ENCODE peak calls at places on chromosomes 11 and 22, in seven cellular contexts. L is NB4; I is Karpas-422; W is esophagus muscularis mucosa; J is HT-29; D is fibroblast of the conjunctiva; E is stimulated activated CD4-positive, alpha-beta T cell treated with anti-CD3 and anti-CD28 coated beads, Interleukin-2, amount 100 ng/mL, for 24 hours. T is an unnamed sample.

GRCh38 chr11:113447621-113448310 is 27.4 kb downstream of the DRD2 start:
- DNase-seq in L (peak), I (no peak), W (no peak), J (no peak), D (no peak), E (no peak), T (no peak)

GRCh38 chr11:107916671-107917241 is 11.5 kb upstream of the RAB39A start:
- DNase-seq in L (peak), I (peak), W (no peak), J (no peak), D (no peak), E (peak), T (no peak)

GRCh38 chr11:1832989-1833365 is 1.8 kb upstream of the SYT8 start:
- DNase-seq in L (peak), I (no peak), W (no peak), J (no peak), D (no peak), E (no peak), T (no peak)

GRCh38 chr11:59283825-59284772 is 71.4 kb upstream of the MPEG1 start:
- DNase-seq in L (peak), I (peak), W (peak), J (peak), D (peak), E (peak), T (peak)

GRCh38 chr22:46171940-46172339 is 21.6 kb downstream of the PPARA start:
- DNase-seq in L (no peak), I (no peak), W (no peak), J (peak), D (peak), E (no peak), T (no peak)

GRCh38 chr11:3021125-3021524 is 29.0 kb upstream of the NAP1L4 start:
- DNase-seq in L (peak), I (peak), W (no peak), J (peak), D (no peak), E (no peak), T (peak)

GRCh38 chr22:20076627-20077172 is 3.3 kb upstream of the DGCR8 start:
- DNase-seq in L (no peak), I (peak), W (no peak), J (peak), D (no peak), E (no peak), T (no peak)

GRCh38 chr11:81673001-81673400 is 1060.7 kb downstream of the FAM181B start:
- DNase-seq in L (no peak), I (no peak), W (no peak), J (no peak), D (no peak), E (no peak), T (no peak)

GRCh38 chr11:132028380-132029240 is 658.2 kb downstream of the NTM start:
- DNase-seq in L (peak), I (peak), W (peak), J (peak), D (peak), E (peak), T (peak)

GRCh38 chr11:113395782-113396336 is 8.3 kb downstream of the ANKK1 start:
- DNase-seq in L (no peak), I (no peak), W (no peak), J (no peak), D (no peak), E (no peak), T (no peak)

GRCh38 chr11:128726464-128727139 is 32.7 kb downstream of the FLI1 start:
- DNase-seq in L (peak), I (peak), W (no peak), J (no peak), D (no peak), E (no peak), T (no peak)

GRCh38 chr11:59263225-59263894 is 50.6 kb upstream of the MPEG1 start:
- DNase-seq in L (peak), I (peak), W (peak), J (peak), D (no peak), E (no peak), T (no peak)

GRCh38 chr11:12192796-12193514 is 82.6 kb downstream of the MICAL2 start:
- DNase-seq in L (no peak), I (no peak), W (no peak), J (no peak), D (no peak), E (no peak), T (no peak)

GRCh38 chr11:26201411-26201810 is 130.5 kb upstream of the ANO3 start:
- DNase-seq in L (no peak), I (no peak), W (no peak), J (peak), D (peak), E (no peak), T (no peak)

GRCh38 chr11:72041364-72042058 is 38.8 kb downstream of the NUMA1 start:
- DNase-seq in L (no peak), I (no peak), W (peak), J (peak), D (peak), E (peak), T (peak)

GRCh38 chr11:70785372-70785771 is 387.0 kb downstream of the CTTN start:
- DNase-seq in L (no peak), I (no peak), W (no peak), J (no peak), D (no peak), E (no peak), T (no peak)

T was measured in C1 segment of cervical spinal cord.